ENCODE peak calls at places on chromosomes 4 and X, in nine cellular contexts. One of them, this sample, is unnamed.

GRCh38 chr4:168832746-168833575 is 177.1 kb downstream of the CBR4 start:
- DNase-seq in K562: no peak
- DNase-seq in psoas muscle: peak
- DNase-seq in A549: no peak
- DNase-seq in fibroblast of mammary gland: peak
- DNase-seq in uterus: peak
- DNase-seq in AG04450: no peak
- DNase-seq in PC-3: no peak
- DNase-seq in SK-N-SH: peak
- DNase-seq in this sample: no peak

GRCh38 chrX:46903458-46904242 is 8.6 kb upstream of the JADE3 start:
- DNase-seq in K562: peak
- DNase-seq in psoas muscle: peak
- DNase-seq in A549: peak
- DNase-seq in fibroblast of mammary gland: peak
- DNase-seq in uterus: peak
- DNase-seq in AG04450: peak
- DNase-seq in PC-3: peak
- DNase-seq in SK-N-SH: peak
- DNase-seq in this sample: peak

GRCh38 chrX:102651242-102651967 is at the start of gene GPRASP1:
- DNase-seq in K562: no peak
- DNase-seq in psoas muscle: peak
- DNase-seq in A549: no peak
- DNase-seq in fibroblast of mammary gland: peak
- DNase-seq in uterus: peak
- DNase-seq in AG04450: no peak
- DNase-seq in PC-3: no peak
- DNase-seq in SK-N-SH: peak
- DNase-seq in this sample: no peak

GRCh38 chr4:76233967-76234678 is 17.4 kb upstream of the FAM47E start:
- DNase-seq in K562: peak
- DNase-seq in psoas muscle: no peak
- DNase-seq in A549: peak
- DNase-seq in fibroblast of mammary gland: no peak
- DNase-seq in uterus: no peak
- DNase-seq in AG04450: no peak
- DNase-seq in PC-3: no peak
- DNase-seq in SK-N-SH: peak
- DNase-seq in this sample: no peak

GRCh38 chr4:79044260-79044659 is 105.0 kb upstream of the PAQR3 start:
- DNase-seq in K562: no peak
- DNase-seq in psoas muscle: no peak
- DNase-seq in A549: no peak
- DNase-seq in fibroblast of mammary gland: no peak
- DNase-seq in uterus: no peak
- DNase-seq in AG04450: no peak
- DNase-seq in PC-3: no peak
- DNase-seq in SK-N-SH: no peak
- DNase-seq in this sample: no peak

GRCh38 chr4:176436500-176436973 is 116.8 kb downstream of the SPCS3 start:
- DNase-seq in K562: no peak
- DNase-seq in psoas muscle: no peak
- DNase-seq in A549: peak
- DNase-seq in fibroblast of mammary gland: peak
- DNase-seq in uterus: no peak
- DNase-seq in AG04450: peak
- DNase-seq in PC-3: peak
- DNase-seq in SK-N-SH: no peak
- DNase-seq in this sample: no peak

GRCh38 chr4:3226467-3226866 is 22.5 kb upstream of the MSANTD1 start:
- DNase-seq in K562: no peak
- DNase-seq in psoas muscle: peak
- DNase-seq in A549: no peak
- DNase-seq in fibroblast of mammary gland: no peak
- DNase-seq in uterus: no peak
- DNase-seq in AG04450: no peak
- DNase-seq in PC-3: no peak
- DNase-seq in SK-N-SH: no peak
- DNase-seq in this sample: no peak

GRCh38 chrX:68807818-68808217 is 21.0 kb upstream of the EFNB1 start:
- DNase-seq in K562: no peak
- DNase-seq in psoas muscle: no peak
- DNase-seq in A549: peak
- DNase-seq in fibroblast of mammary gland: peak
- DNase-seq in uterus: no peak
- DNase-seq in AG04450: no peak
- DNase-seq in PC-3: peak
- DNase-seq in SK-N-SH: no peak
- DNase-seq in this sample: no peak

GRCh38 chrX:148872881-148873280 is 372.5 kb downstream of the AFF2 start:
- DNase-seq in K562: no peak
- DNase-seq in psoas muscle: no peak
- DNase-seq in A549: no peak
- DNase-seq in fibroblast of mammary gland: no peak
- DNase-seq in uterus: no peak
- DNase-seq in AG04450: no peak
- DNase-seq in PC-3: no peak
- DNase-seq in SK-N-SH: no peak
- DNase-seq in this sample: no peak

GRCh38 chr4:177108708-177109107 is 201.0 kb upstream of the NEIL3 start:
- DNase-seq in K562: no peak
- DNase-seq in psoas muscle: no peak
- DNase-seq in A549: peak
- DNase-seq in fibroblast of mammary gland: peak
- DNase-seq in uterus: no peak
- DNase-seq in AG04450: peak
- DNase-seq in PC-3: peak
- DNase-seq in SK-N-SH: no peak
- DNase-seq in this sample: no peak

GRCh38 chr4:110586137-110586850 is 36.6 kb downstream of the PITX2 start:
- DNase-seq in K562: no peak
- DNase-seq in psoas muscle: no peak
- DNase-seq in A549: peak
- DNase-seq in fibroblast of mammary gland: peak
- DNase-seq in uterus: no peak
- DNase-seq in AG04450: peak
- DNase-seq in PC-3: peak
- DNase-seq in SK-N-SH: peak
- DNase-seq in this sample: peak

GRCh38 chr4:183011213-183011907 is 87.7 kb upstream of the WWC2 start:
- DNase-seq in K562: no peak
- DNase-seq in psoas muscle: no peak
- DNase-seq in A549: no peak
- DNase-seq in fibroblast of mammary gland: peak
- DNase-seq in uterus: no peak
- DNase-seq in AG04450: peak
- DNase-seq in PC-3: peak
- DNase-seq in SK-N-SH: no peak
- DNase-seq in this sample: no peak

GRCh38 chrX:103276581-103277002 is at the start of gene TCEAL5:
- DNase-seq in K562: no peak
- DNase-seq in psoas muscle: peak
- DNase-seq in A549: no peak
- DNase-seq in fibroblast of mammary gland: no peak
- DNase-seq in uterus: peak
- DNase-seq in AG04450: no peak
- DNase-seq in PC-3: no peak
- DNase-seq in SK-N-SH: peak
- DNase-seq in this sample: no peak

GRCh38 chrX:73877687-73878086 is 314.7 kb downstream of the CHIC1 start:
- DNase-seq in K562: no peak
- DNase-seq in psoas muscle: no peak
- DNase-seq in A549: no peak
- DNase-seq in fibroblast of mammary gland: no peak
- DNase-seq in uterus: no peak
- DNase-seq in AG04450: no peak
- DNase-seq in PC-3: no peak
- DNase-seq in SK-N-SH: no peak
- DNase-seq in this sample: no peak

GRCh38 chr4:160212078-160212477 is 1109.2 kb downstream of the RAPGEF2 start:
- DNase-seq in K562: no peak
- DNase-seq in psoas muscle: no peak
- DNase-seq in A549: no peak
- DNase-seq in fibroblast of mammary gland: no peak
- DNase-seq in uterus: no peak
- DNase-seq in AG04450: no peak
- DNase-seq in PC-3: no peak
- DNase-seq in SK-N-SH: no peak
- DNase-seq in this sample: no peak

GRCh38 chrX:104112326-104112951 is at the start of gene ZCCHC18:
- DNase-seq in K562: peak
- DNase-seq in psoas muscle: peak
- DNase-seq in A549: peak
- DNase-seq in fibroblast of mammary gland: peak
- DNase-seq in uterus: peak
- DNase-seq in AG04450: no peak
- DNase-seq in PC-3: peak
- DNase-seq in SK-N-SH: peak
- DNase-seq in this sample: peak

GRCh38 chr4:99809326-99809725 is 7.3 kb upstream of the DAPP1 start:
- DNase-seq in K562: no peak
- DNase-seq in psoas muscle: no peak
- DNase-seq in A549: no peak
- DNase-seq in fibroblast of mammary gland: no peak
- DNase-seq in uterus: no peak
- DNase-seq in AG04450: no peak
- DNase-seq in PC-3: no peak
- DNase-seq in SK-N-SH: no peak
- DNase-seq in this sample: no peak

GRCh38 chr4:168917150-168917779 is 92.8 kb downstream of the CBR4 start:
- DNase-seq in K562: peak
- DNase-seq in psoas muscle: no peak
- DNase-seq in A549: peak
- DNase-seq in fibroblast of mammary gland: peak
- DNase-seq in uterus: no peak
- DNase-seq in AG04450: no peak
- DNase-seq in PC-3: peak
- DNase-seq in SK-N-SH: peak
- DNase-seq in this sample: peak

GRCh38 chr4:80462537-80463207 is 127.1 kb downstream of the CFAP299 start:
- DNase-seq in K562: no peak
- DNase-seq in psoas muscle: no peak
- DNase-seq in A549: no peak
- DNase-seq in fibroblast of mammary gland: peak
- DNase-seq in uterus: no peak
- DNase-seq in AG04450: no peak
- DNase-seq in PC-3: no peak
- DNase-seq in SK-N-SH: no peak
- DNase-seq in this sample: no peak
- H3K4me3 ChIP-seq in K562: no peak
- H3K4me3 ChIP-seq in psoas muscle: peak
- H3K4me3 ChIP-seq in A549: no peak
- H3K4me3 ChIP-seq in fibroblast of mammary gland: no peak
- H3K4me3 ChIP-seq in uterus: no peak
- H3K4me3 ChIP-seq in AG04450: no peak
- H3K4me3 ChIP-seq in PC-3: no peak
- H3K4me3 ChIP-seq in SK-N-SH: peak
- H3K4me3 ChIP-seq in this sample: no peak

GRCh38 chr4:26613242-26613641 is 29.4 kb downstream of the TBC1D19 start:
- DNase-seq in K562: no peak
- DNase-seq in psoas muscle: no peak
- DNase-seq in A549: no peak
- DNase-seq in fibroblast of mammary gland: no peak
- DNase-seq in uterus: no peak
- DNase-seq in AG04450: no peak
- DNase-seq in PC-3: no peak
- DNase-seq in SK-N-SH: no peak
- DNase-seq in this sample: no peak

GRCh38 chr4:26613735-26614134 is 29.9 kb downstream of the TBC1D19 start:
- DNase-seq in K562: no peak
- DNase-seq in psoas muscle: no peak
- DNase-seq in A549: no peak
- DNase-seq in fibroblast of mammary gland: no peak
- DNase-seq in uterus: no peak
- DNase-seq in AG04450: no peak
- DNase-seq in PC-3: no peak
- DNase-seq in SK-N-SH: no peak
- DNase-seq in this sample: no peak

GRCh38 chr4:26611879-26612278 is 28.0 kb downstream of the TBC1D19 start:
- DNase-seq in K562: no peak
- DNase-seq in psoas muscle: no peak
- DNase-seq in A549: no peak
- DNase-seq in fibroblast of mammary gland: no peak
- DNase-seq in uterus: no peak
- DNase-seq in AG04450: no peak
- DNase-seq in PC-3: no peak
- DNase-seq in SK-N-SH: no peak
- DNase-seq in this sample: no peak

GRCh38 chr4:26609398-26609797 is 25.5 kb downstream of the TBC1D19 start:
- DNase-seq in K562: no peak
- DNase-seq in psoas muscle: no peak
- DNase-seq in A549: no peak
- DNase-seq in fibroblast of mammary gland: no peak
- DNase-seq in uterus: no peak
- DNase-seq in AG04450: no peak
- DNase-seq in PC-3: no peak
- DNase-seq in SK-N-SH: no peak
- DNase-seq in this sample: no peak

DNA sequence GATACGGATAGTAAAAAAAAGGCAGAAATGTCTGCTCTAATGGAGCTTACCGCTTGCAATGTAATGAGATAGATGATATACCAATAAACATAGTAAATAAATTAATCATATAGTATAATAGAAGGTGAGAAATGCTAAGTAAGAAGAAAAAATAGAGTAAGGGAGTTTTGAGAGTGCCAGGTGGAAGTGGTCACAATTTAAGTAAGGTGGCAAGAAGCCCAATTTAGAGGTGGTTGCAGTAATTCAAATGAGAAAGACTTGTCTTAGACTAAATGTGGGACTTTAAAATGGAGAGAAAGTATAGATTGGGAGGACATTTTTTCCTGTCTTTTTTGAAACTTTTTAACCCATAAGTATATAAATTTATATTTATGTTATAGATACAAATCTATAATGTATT is 26.0 kb downstream of the TBC1D19 start:
- DNase-seq in K562: no peak
- DNase-seq in psoas muscle: no peak
- DNase-seq in A549: no peak
- DNase-seq in fibroblast of mammary gland: no peak
- DNase-seq in uterus: no peak
- DNase-seq in AG04450: no peak
- DNase-seq in PC-3: no peak
- DNase-seq in SK-N-SH: no peak
- DNase-seq in this sample: no peak
- H3K4me3 ChIP-seq in K562: no peak
- H3K4me3 ChIP-seq in psoas muscle: no peak
- H3K4me3 ChIP-seq in A549: no peak
- H3K4me3 ChIP-seq in fibroblast of mammary gland: no peak
- H3K4me3 ChIP-seq in uterus: no peak
- H3K4me3 ChIP-seq in AG04450: no peak
- H3K4me3 ChIP-seq in PC-3: no peak
- H3K4me3 ChIP-seq in SK-N-SH: no peak
- H3K4me3 ChIP-seq in this sample: no peak

GRCh38 chrX:1507511-1508463 is 29.2 kb downstream of the P2RY8 start:
- DNase-seq in K562: no peak
- DNase-seq in psoas muscle: no peak
- DNase-seq in A549: no peak
- DNase-seq in fibroblast of mammary gland: no peak
- DNase-seq in uterus: no peak
- DNase-seq in AG04450: no peak
- DNase-seq in PC-3: no peak
- DNase-seq in SK-N-SH: no peak
- DNase-seq in this sample: no peak
- H3K4me3 ChIP-seq in K562: no peak
- H3K4me3 ChIP-seq in psoas muscle: no peak
- H3K4me3 ChIP-seq in A549: no peak
- H3K4me3 ChIP-seq in fibroblast of mammary gland: no peak
- H3K4me3 ChIP-seq in uterus: no peak
- H3K4me3 ChIP-seq in AG04450: no peak
- H3K4me3 ChIP-seq in PC-3: no peak
- H3K4me3 ChIP-seq in SK-N-SH: no peak
- H3K4me3 ChIP-seq in this sample: no peak

GRCh38 chrX:154718607-154719006 is 32.3 kb downstream of the GAB3 start:
- DNase-seq in K562: no peak
- DNase-seq in psoas muscle: no peak
- DNase-seq in A549: no peak
- DNase-seq in fibroblast of mammary gland: no peak
- DNase-seq in uterus: no peak
- DNase-seq in AG04450: no peak
- DNase-seq in PC-3: no peak
- DNase-seq in SK-N-SH: no peak
- DNase-seq in this sample: no peak
- H3K4me3 ChIP-seq in K562: no peak
- H3K4me3 ChIP-seq in psoas muscle: no peak
- H3K4me3 ChIP-seq in A549: no peak
- H3K4me3 ChIP-seq in fibroblast of mammary gland: no peak
- H3K4me3 ChIP-seq in uterus: no peak
- H3K4me3 ChIP-seq in AG04450: no peak
- H3K4me3 ChIP-seq in PC-3: no peak
- H3K4me3 ChIP-seq in SK-N-SH: no peak
- H3K4me3 ChIP-seq in this sample: no peak